ENCODE peak calls at places on chromosomes 5 and 9, in five cellular contexts. R is H1, B is GM12878, M is HepG2, T is K562. N is an unnamed sample.

GRCh38 chr9:105309531-105309931 is 65.1 kb downstream of the SLC44A1 start:
- DNase-seq in B (no peak), T (no peak), M (no peak), R (no peak), N (no peak)

GRCh38 chr5:177552839-177553455 is 1.4 kb downstream of the FAM193B start:
- DNase-seq in R (no peak), T (no peak), M (peak; percentile 29), B (no peak), N (no peak)

GRCh38 chr9:6479959-6480358 is 67.0 kb downstream of the UHRF2 start:
- DNase-seq in T (no peak), B (no peak), M (no peak), R (no peak), N (no peak)

GRCh38 chr5:76691470-76692273 is 24.3 kb upstream of the F2R start:
- DNase-seq in B (peak; percentile 11), M (no peak), T (no peak), R (no peak), N (no peak)

GRCh38 chr9:88551546-88552137 is 16.7 kb downstream of the NXNL2 start:
- DNase-seq in B (no peak), M (no peak), R (no peak), T (no peak), N (no peak)

GRCh38 chr9:4979224-4979623 is 5.8 kb upstream of the JAK2 start:
- DNase-seq in R (no peak), T (no peak), M (no peak), B (no peak), N (no peak)

GRCh38 chr5:122929001-122929400 is 83.6 kb downstream of the SNX24 start:
- DNase-seq in M (no peak), R (no peak), B (no peak), T (no peak), N (no peak)

GRCh38 chr9:100196215-100196614 is 97.2 kb downstream of the INVS start:
- DNase-seq in T (no peak), R (no peak), B (no peak), M (no peak), N (no peak)

GRCh38 chr5:174693697-174694400 is 30.5 kb upstream of the MSX2 start:
- DNase-seq in T (no peak), R (no peak), M (peak; percentile 24), B (no peak), N (no peak)

GRCh38 chr9:135404451-135405144 is 75.0 kb upstream of the PPP1R26 start:
- DNase-seq in B (no peak), R (no peak), M (no peak), T (no peak), N (no peak)

GRCh38 chr9:129307227-129307970 is 129.3 kb upstream of the IER5L start:
- DNase-seq in R (no peak), M (peak; percentile 30), B (no peak), T (no peak), N (no peak)

GRCh38 chr5:157575096-157575872 is at the start of gene ADAM19:
- DNase-seq in M (no peak), R (peak; percentile 47), T (peak; percentile 67), B (no peak), N (peak; percentile 39)

GRCh38 chr9:113754739-113755138 is 121.4 kb upstream of the ZNF618 start:
- DNase-seq in M (no peak), T (no peak), B (no peak), R (no peak), N (no peak)

GRCh38 chr9:130488621-130489330 is 44.0 kb downstream of the ASS1 start:
- DNase-seq in B (no peak), R (no peak), T (no peak), M (no peak), N (no peak)

GRCh38 chr9:72477862-72478564 is 43.4 kb upstream of the TMC1 start:
- DNase-seq in T (no peak), R (peak; percentile 21), B (no peak), M (peak; percentile 86), N (peak; percentile 92)

GRCh38 chr9:128097156-128098016 is 29.4 kb downstream of the SLC25A25 start:
- DNase-seq in R (no peak), M (no peak), B (no peak), T (no peak), N (no peak)
- TF ChIP-seq KDM1A in R (no peak), M (no peak), B (no peak), T (no peak), N (no peak)

GRCh38 chr5:16518606-16519005 is 53.0 kb upstream of the ZNF622 start:
- DNase-seq in M (no peak), B (no peak), T (no peak), R (no peak), N (no peak)

GRCh38 chr5:16519435-16519834 is 53.8 kb upstream of the ZNF622 start:
- DNase-seq in R (no peak), T (no peak), M (no peak), B (no peak), N (no peak)

GRCh38 chr5:16520806-16521205 is 55.2 kb upstream of the ZNF622 start:
- DNase-seq in B (no peak), R (no peak), M (no peak), T (no peak), N (no peak)

GRCh38 chr5:16522096-16522495 is 56.5 kb upstream of the ZNF622 start:
- DNase-seq in M (no peak), T (no peak), B (no peak), R (no peak), N (no peak)

GRCh38 chr5:16521561-16522090 is 56.0 kb upstream of the ZNF622 start:
- DNase-seq in M (peak; percentile 41), T (no peak), R (no peak), B (no peak), N (no peak)
- H3K4me2 ChIP-seq in M (peak overlapping the region; percentile 43), T (no peak overlapping the region), R (no peak overlapping the region), B (no peak overlapping the region), N (peak overlapping the region; percentile 14)

GRCh38 chr5:65120371-65120967 is 351.7 kb downstream of the CWC27 start:
- DNase-seq in T (no peak), B (no peak), R (no peak), M (no peak), N (no peak)
- TF ChIP-seq KDM1A in T (no peak), B (no peak), R (no peak), M (no peak), N (no peak)

GRCh38 chr9:123337971-123338370 is 18.0 kb upstream of the CRB2 start:
- DNase-seq in R (no peak), M (no peak), B (no peak), T (no peak), N (no peak)
- H3K4me2 ChIP-seq in R (no peak overlapping the region), M (no peak overlapping the region), B (peak overlapping the region; percentile 67), T (no peak overlapping the region), N (no peak overlapping the region)

GRCh38 chr9:27125030-27125429 is 16.0 kb downstream of the TEK start:
- DNase-seq in M (no peak), T (no peak), B (no peak), R (no peak), N (peak; percentile 30)
- TF ChIP-seq KDM1A in M (no peak), T (no peak), B (no peak), R (no peak), N (no peak)

GRCh38 chr5:27241564-27242257 is 203.3 kb upstream of the CDH9 start:
- DNase-seq in B (no peak), M (no peak), T (no peak), R (no peak), N (peak; percentile 59)
- H3K4me2 ChIP-seq in B (no peak overlapping the region), M (no peak overlapping the region), T (no peak overlapping the region), R (no peak overlapping the region), N (peak overlapping the region; percentile 51)

DNA sequence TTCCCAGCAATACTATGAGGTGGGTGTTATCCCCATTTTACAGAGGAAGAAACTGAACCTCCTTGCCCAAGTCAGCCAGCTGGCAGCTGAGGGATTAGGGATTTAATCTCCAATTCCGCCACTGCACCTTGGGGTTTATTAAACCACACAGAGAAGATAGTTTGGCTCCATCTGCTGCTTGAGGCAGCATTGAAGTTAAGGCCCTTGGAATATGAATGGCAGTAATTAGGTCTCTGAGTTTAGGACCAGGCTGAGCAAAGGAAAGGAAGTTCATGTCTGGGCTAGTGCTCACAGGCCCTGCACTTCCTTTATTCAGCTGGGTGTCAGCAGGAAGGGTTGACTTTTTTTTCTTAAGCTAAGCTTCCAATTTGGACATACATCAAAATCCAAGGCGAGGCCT is 86.9 kb upstream of the GDNF start:
- DNase-seq in T (no peak), R (no peak), M (no peak), B (no peak), N (no peak)
- TF ChIP-seq KDM1A in T (no peak), R (no peak), M (no peak), B (no peak), N (no peak)

N was measured in A549.